ENCODE peak calls at places on chromosomes 6 and 20, in four cellular contexts. X, O, R and E are unnamed samples.

GRCh38 chr6:101302593-101302992 is 90.9 kb upstream of the GRIK2 start:
- DNase-seq in X (no peak), O (no peak), R (no peak), E (no peak)

GRCh38 chr6:104325341-104326172 is 534.2 kb downstream of the HACE1 start:
- DNase-seq in X (no peak), O (no peak), R (no peak), E (no peak)

GRCh38 chr20:35568645-35569044 is 26.8 kb downstream of the ERGIC3 start:
- DNase-seq in X (no peak), O (no peak), R (no peak), E (no peak)

GRCh38 chr20:20498081-20498861 is 130.4 kb downstream of the INSM1 start:
- DNase-seq in X (no peak), O (no peak), R (no peak), E (peak)

GRCh38 chr6:159692303-159693127 is 526 bp downstream of the SOD2 start:
- DNase-seq in X (peak), O (peak), R (peak), E (peak)

GRCh38 chr20:49741940-49742339 is 28.3 kb upstream of the B4GALT5 start:
- DNase-seq in X (no peak), O (no peak), R (no peak), E (no peak)

GRCh38 chr20:79565-79964 is 7.9 kb upstream of the DEFB125 start:
- DNase-seq in X (no peak), O (no peak), R (no peak), E (no peak)

GRCh38 chr6:135183532-135184440 is 2.7 kb downstream of the MYB start:
- DNase-seq in X (no peak), O (no peak), R (no peak), E (peak)

GRCh38 chr6:135936606-135937005 is 85.1 kb downstream of the PDE7B start:
- DNase-seq in X (no peak), O (no peak), R (no peak), E (no peak)

GRCh38 chr6:31765910-31766794 is 3.7 kb downstream of the SAPCD1 start:
- DNase-seq in X (no peak), O (no peak), R (no peak), E (no peak)

GRCh38 chr20:46307999-46308257 is 370 bp downstream of the CDH22 start:
- DNase-seq in X (no peak), O (no peak), R (no peak), E (no peak)

GRCh38 chr20:36542516-36543186 is 1.3 kb downstream of the MYL9 start:
- DNase-seq in X (no peak), O (peak), R (no peak), E (no peak)

GRCh38 chr20:50724851-50725721 is 6.3 kb upstream of the PARD6B start:
- DNase-seq in X (peak), O (peak), R (peak), E (peak)

GRCh38 chr20:11469795-11470495 is 447.7 kb upstream of the BTBD3 start:
- DNase-seq in X (no peak), O (no peak), R (no peak), E (no peak)

DNA sequence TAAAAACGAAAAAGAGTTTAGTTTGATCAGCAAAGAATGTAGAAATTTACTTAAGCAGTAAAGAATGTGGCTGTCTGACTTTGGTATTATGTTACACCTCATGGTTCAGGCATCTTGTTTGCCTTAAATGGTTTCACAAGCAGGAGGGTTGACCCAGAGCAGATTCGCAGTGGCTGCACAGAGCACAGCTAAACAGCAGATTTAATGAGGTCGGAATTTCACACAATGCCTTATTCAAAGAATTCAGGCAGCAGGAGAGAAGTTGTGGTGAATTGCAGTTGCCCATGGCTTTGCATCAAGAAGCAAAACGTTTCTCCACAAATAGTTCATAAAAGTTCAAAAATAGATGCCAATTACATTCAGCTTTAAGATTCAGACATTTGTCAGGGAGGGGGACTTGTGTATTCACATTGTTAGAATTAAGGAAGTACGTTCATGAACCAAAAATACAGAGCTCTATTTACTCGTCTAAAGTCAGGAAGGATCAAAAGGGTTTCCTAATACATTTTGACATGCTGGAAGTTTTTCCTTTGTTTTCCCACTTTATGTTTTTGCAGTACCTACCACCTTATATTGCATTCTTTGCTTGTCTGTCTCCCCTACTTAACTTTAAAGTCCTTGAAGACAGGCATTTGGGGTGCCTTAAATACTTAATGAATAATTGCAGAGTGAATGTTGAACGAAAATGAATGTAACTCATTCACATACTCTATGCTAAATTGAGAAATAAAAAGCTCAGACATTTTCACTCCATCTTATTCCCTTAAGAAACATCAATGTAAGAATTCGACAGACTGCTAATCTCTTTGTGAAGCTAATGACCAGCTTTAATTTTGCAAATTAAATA is 1163.6 kb upstream of the CITED2 start:
- DNase-seq in X (peak), O (peak), R (no peak), E (no peak)
- TF ChIP-seq EP300 in X (peak), O (no peak), R (no peak), E (no peak)

DNA sequence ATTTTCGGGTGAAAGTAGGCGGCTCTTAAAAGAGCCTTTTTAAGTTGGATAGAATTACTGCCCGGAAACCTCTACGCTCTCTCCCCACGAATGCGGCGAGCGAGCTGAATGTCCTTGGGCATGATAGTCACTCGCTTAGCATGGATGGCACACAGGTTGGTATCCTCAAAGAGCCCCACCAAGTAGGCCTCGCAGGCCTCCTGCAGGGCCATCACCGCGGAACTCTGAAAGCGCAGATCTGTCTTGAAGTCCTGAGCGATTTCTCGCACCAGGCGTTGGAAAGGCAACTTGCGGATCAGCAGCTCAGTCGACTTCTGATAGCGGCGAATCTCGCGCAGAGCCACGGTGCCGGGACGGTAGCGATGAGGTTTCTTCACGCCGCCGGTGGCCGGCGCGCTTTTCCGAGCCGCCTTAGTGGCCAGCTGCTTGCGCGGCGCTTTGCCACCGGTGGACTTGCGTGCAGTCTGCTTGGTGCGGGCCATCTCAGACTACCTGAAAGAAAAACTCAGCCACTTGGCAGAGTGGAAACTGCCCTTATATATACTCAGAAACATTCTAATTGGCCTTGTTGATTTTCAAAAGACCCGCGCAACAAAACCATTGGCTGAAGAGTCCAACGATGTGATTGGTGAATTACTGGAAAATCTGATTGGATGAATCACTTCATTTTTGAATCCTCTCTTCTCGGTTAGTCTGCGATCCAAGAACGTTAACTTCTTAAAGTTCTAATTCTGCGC is 93.9 kb upstream of the BTN3A2 start:
- DNase-seq in X (peak), O (peak), R (peak), E (peak)
- TF ChIP-seq POLR2A in X (no peak), O (no peak), R (no peak), E (no peak)

DNA sequence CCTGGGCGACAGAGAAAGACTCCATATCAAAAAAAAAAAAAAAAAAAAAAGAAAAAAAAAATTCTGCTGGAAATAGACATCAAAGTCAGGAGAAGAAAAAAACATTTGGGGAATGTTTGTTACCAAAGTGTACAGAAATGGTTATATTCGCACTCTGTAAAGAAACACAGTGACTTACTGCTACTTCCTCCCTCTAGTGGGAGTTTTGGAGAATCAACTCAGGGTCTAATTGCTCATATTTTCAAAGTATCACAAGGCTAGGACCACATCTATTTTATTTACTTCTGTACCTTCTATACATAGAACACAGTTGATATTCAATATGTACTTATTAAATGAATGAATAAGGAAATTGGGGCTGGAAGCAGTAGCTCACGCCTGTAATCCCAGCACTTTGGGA is 24.4 kb downstream of the ARG1 start:
- DNase-seq in X (no peak), O (no peak), R (no peak), E (no peak)
- H3K27ac ChIP-seq in X (no peak), O (no peak), R (no peak), E (no peak)

GRCh38 chr20:41183391-41183790 is 46.0 kb downstream of the PLCG1 start:
- DNase-seq in X (no peak), O (no peak), R (no peak), E (peak)
- TF ChIP-seq EP300 in X (no peak), O (no peak), R (no peak), E (no peak)

GRCh38 chr20:63857751-63858392 is 3.4 kb upstream of the ABHD16B start:
- DNase-seq in X (no peak), O (no peak), R (peak), E (no peak)

GRCh38 chr20:63854766-63855362 is 6.4 kb upstream of the ABHD16B start:
- DNase-seq in X (no peak), O (no peak), R (peak), E (no peak)

GRCh38 chr20:63856111-63856511 is 5.2 kb upstream of the ABHD16B start:
- DNase-seq in X (no peak), O (no peak), R (peak), E (no peak)

GRCh38 chr20:63854069-63854765 is 7.1 kb upstream of the ABHD16B start:
- DNase-seq in X (no peak), O (no peak), R (peak), E (no peak)

DNA sequence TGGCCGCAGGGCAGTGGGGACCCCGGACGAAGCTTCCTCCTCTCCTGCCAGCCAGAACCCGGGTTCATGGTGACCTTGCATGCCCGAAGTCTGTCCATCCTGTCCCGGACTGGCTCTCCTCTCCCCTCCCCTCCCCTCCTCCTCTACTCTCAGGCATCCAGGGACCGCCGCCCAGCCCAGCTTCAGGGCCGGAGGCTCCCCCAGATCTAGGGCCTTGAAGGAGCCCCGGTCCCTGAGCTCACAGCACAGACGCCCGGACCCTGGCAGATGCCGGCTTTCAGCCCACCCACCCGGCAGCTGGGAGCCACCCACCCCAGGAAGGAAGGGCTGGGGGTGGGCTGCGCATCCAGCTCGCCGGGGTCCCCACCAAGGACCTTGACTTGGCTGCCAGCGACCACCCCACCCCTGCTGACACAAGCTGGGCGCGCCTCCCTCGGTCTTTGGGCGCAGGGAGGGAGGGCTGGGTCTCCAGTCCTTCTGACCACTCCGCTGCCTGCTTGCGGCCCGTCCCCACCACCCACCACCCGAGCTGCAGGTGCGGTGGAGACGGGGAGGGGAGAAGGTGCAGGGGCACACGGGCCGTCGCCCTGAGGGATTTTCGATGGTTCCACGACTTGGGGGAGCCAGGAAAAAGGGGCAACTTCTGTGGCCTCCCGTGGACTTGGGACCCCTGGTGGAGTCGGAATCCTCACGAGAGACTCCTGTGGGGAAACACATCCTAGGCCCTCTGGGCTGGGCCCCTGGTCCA is 5.8 kb upstream of the ABHD16B start:
- DNase-seq in X (no peak), O (no peak), R (peak), E (no peak)
- TF ChIP-seq POLR2A in X (no peak), O (no peak), R (no peak), E (no peak)

DNA sequence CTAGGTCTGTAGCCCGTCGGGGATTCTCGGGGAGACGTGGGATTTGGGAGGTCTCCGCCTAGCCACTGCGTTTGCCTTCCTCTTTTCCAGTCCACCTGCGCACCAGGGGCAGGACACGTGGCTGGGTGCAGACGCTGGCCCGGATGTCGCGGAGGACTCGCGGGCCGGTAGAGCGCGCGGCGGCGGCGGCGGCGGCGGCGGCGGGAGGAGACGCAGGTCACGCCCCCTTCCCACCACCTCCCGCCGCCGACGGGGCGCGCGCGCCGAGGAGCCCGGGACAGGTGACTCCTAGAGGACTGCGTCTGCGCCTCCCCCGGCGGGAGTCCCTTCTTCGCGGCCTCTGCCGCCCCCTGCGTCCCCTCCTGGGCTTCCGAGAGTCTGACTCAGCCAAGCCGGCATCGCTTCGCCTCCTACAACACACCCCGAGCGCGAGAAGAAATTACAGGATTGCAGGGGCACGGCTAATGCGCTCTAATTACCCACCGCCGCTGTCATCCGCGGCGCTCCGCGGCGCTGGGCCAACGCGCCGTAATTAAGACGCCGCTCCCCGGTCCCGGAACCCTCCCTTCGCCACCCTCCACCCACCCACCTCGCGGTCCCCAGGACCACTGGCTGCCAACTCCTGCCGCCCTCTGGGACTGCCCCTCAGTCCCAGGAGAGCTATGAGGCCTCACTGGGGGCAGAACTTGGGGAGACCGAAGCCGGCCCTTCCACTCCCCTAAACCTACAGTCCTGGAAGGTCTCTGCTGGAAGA is 124.5 kb downstream of the MRPL14 start:
- DNase-seq in X (no peak), O (no peak), R (peak), E (peak)
- H3K27ac ChIP-seq in X (peak), O (peak), R (no peak), E (no peak)

DNA sequence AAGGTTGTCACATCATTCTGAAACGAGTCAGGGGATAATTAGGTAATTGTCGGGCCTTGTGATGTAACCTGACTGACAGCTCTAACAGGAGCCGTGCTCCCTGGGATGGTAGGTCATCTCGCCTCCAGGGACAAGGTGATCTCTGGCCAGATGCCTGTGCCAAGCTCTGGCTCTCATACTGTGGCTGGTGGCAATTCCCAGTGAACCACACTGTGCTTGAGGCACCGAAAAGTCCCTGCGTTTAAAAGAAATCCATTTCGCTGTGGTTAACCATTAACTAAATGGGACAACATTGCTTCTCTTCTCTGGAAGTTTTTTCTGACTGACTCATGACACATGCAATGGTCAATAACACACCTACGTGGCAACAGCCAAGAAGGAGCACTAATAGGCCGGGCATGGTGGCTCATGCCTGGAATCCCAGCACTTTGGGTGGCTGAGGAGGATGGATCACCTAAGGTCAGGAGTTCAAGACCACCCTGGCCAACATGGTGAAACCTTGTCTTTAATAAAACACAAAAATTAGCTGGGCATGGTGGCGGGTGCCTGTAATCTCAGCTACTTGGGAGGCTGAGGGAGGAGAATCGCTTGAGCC is 669.2 kb downstream of the PRKN start:
- DNase-seq in X (no peak), O (no peak), R (no peak), E (peak)
- TF ChIP-seq EP300 in X (no peak), O (no peak), R (no peak), E (no peak)